ENCODE peak calls at places on chromosomes 6 and 20, in five cellular contexts. U is A549, Q is K562, F is HEK293T, D is IMR-90. G is an unnamed sample.

GRCh38 chr6:56571605-56572004 is 71.1 kb downstream of the DST start:
- DNase-seq in U (no peak), Q (no peak), F (no peak), D (no peak), G (no peak)

GRCh38 chr6:7568021-7568420 is 22.0 kb upstream of the SNRNP48 start:
- DNase-seq in U (no peak), Q (no peak), F (no peak), D (peak; percentile 58), G (no peak)

GRCh38 chr6:87832025-87832825 is 130.2 kb upstream of the AKIRIN2 start:
- DNase-seq in U (no peak), Q (no peak), F (no peak), D (peak; percentile 30), G (peak; percentile 51)

GRCh38 chr6:29005183-29005885 is at the start of gene ZNF311:
- DNase-seq in U (peak; percentile 21), Q (peak; percentile 91), F (no peak), D (peak; percentile 43), G (no peak)

GRCh38 chr6:145863396-145863795 is 48.8 kb upstream of the FBXO30 start:
- DNase-seq in U (no peak), Q (no peak), F (no peak), D (no peak), G (no peak)

GRCh38 chr6:142952614-142953013 is 7.6 kb upstream of the HIVEP2 start:
- DNase-seq in U (no peak), Q (no peak), F (no peak), D (no peak), G (no peak)

GRCh38 chr6:21132856-21133610 is 460.5 kb upstream of the SOX4 start:
- DNase-seq in U (no peak), Q (no peak), F (no peak), D (no peak), G (no peak)

GRCh38 chr20:41145821-41146620 is 8.7 kb downstream of the PLCG1 start:
- DNase-seq in U (no peak), Q (no peak), F (no peak), D (no peak), G (no peak)

GRCh38 chr20:56731496-56731895 is 102.4 kb downstream of the TFAP2C start:
- DNase-seq in U (no peak), Q (no peak), F (no peak), D (no peak), G (no peak)

GRCh38 chr6:129923520-129923919 is 62.4 kb upstream of the TMEM244 start:
- DNase-seq in U (no peak), Q (no peak), F (no peak), D (peak; percentile 81), G (no peak)

GRCh38 chr20:48769111-48769879 is 58.5 kb downstream of the PREX1 start:
- DNase-seq in U (no peak), Q (peak; percentile 28), F (no peak), D (no peak), G (no peak)

GRCh38 chr6:159038914-159039884 is 5.6 kb downstream of the TAGAP start:
- DNase-seq in U (no peak), Q (no peak), F (no peak), D (peak; percentile 38), G (peak; percentile 86)

GRCh38 chr6:94401311-94401710 is 982.0 kb upstream of the EPHA7 start:
- DNase-seq in U (no peak), Q (no peak), F (no peak), D (no peak), G (no peak)

GRCh38 chr6:4319992-4320683 is 184.8 kb upstream of the ECI2 start:
- DNase-seq in U (no peak), Q (no peak), F (no peak), D (peak; percentile 65), G (no peak)

GRCh38 chr6:160238234-160238633 is 20.4 kb downstream of the SLC22A2 start:
- DNase-seq in U (no peak), Q (no peak), F (no peak), D (no peak), G (no peak)

GRCh38 chr20:29873946-29874345 is 1383.5 kb upstream of the DEFB115 start:
- DNase-seq in U (no peak), Q (no peak), F (no peak), D (peak; percentile 22), G (no peak)

GRCh38 chr20:9837634-9838033 is 1.2 kb downstream of the PAK5 start:
- DNase-seq in U (no peak), Q (no peak), F (no peak), D (no peak), G (no peak)

GRCh38 chr6:147033267-147033666 is 170.9 kb upstream of the STXBP5 start:
- DNase-seq in U (no peak), Q (no peak), F (no peak), D (no peak), G (no peak)

GRCh38 chr6:110877154-110877564 is 2.6 kb downstream of the AMD1 start:
- DNase-seq in U (no peak), Q (no peak), F (no peak), D (peak; percentile 32), G (no peak)

GRCh38 chr6:166625356-166625755 is 1.7 kb downstream of the RPS6KA2 start:
- DNase-seq in U (no peak), Q (no peak), F (no peak), D (peak; percentile 74), G (no peak)

GRCh38 chr20:3157817-3158216 is 1.8 kb downstream of the FASTKD5 start:
- DNase-seq in U (no peak), Q (no peak), F (no peak), D (no peak), G (no peak)

GRCh38 chr20:56371977-56372376 is 13.2 kb downstream of the FAM210B start:
- DNase-seq in U (no peak), Q (no peak), F (no peak), D (no peak), G (no peak)

GRCh38 chr6:108564178-108564577 is 3.5 kb downstream of the FOXO3 start:
- DNase-seq in U (no peak), Q (no peak), F (no peak), D (peak; percentile 98), G (no peak)

GRCh38 chr20:2130062-2130591 is 28.5 kb downstream of the STK35 start:
- DNase-seq in U (no peak), Q (no peak), F (no peak), D (no peak), G (no peak)

GRCh38 chr6:138277835-138278234 is 59.5 kb upstream of the PBOV1 start:
- DNase-seq in U (no peak), Q (no peak), F (no peak), D (no peak), G (no peak)

GRCh38 chr20:49603209-49603627 is 35.3 kb upstream of the PTGIS start:
- DNase-seq in U (no peak), Q (no peak), F (peak; percentile 34), D (peak; percentile 45), G (no peak)

GRCh38 chr6:145372671-145373123 is 362.6 kb downstream of the EPM2A start:
- DNase-seq in U (no peak), Q (no peak), F (no peak), D (peak; percentile 65), G (peak; percentile 52)

GRCh38 chr6:84220809-84221409 is 6.5 kb downstream of the CEP162 start:
- DNase-seq in U (no peak), Q (no peak), F (no peak), D (peak; percentile 36), G (no peak)

GRCh38 chr6:39263299-39264037 is 34.2 kb upstream of the KCNK5 start:
- DNase-seq in U (no peak), Q (no peak), F (no peak), D (no peak), G (no peak)

GRCh38 chr20:57709823-57710799 is at the start of gene PMEPA1:
- DNase-seq in U (peak; percentile 89), Q (peak; percentile 93), F (peak; percentile 92), D (peak; percentile 95), G (no peak)

GRCh38 chr20:32183947-32184635 is 23.5 kb downstream of the PLAGL2 start:
- DNase-seq in U (no peak), Q (no peak), F (no peak), D (no peak), G (no peak)

GRCh38 chr6:129476810-129477209 is 233.2 kb downstream of the ARHGAP18 start:
- DNase-seq in U (no peak), Q (no peak), F (no peak), D (no peak), G (no peak)

GRCh38 chr6:16179063-16179462 is 50.2 kb downstream of the MYLIP start:
- DNase-seq in U (no peak), Q (no peak), F (no peak), D (no peak), G (no peak)

GRCh38 chr20:59605691-59606364 is 1.5 kb downstream of the PHACTR3 start:
- DNase-seq in U (no peak), Q (no peak), F (no peak), D (no peak), G (no peak)

GRCh38 chr20:59604770-59605665 is 678 bp downstream of the PHACTR3 start:
- DNase-seq in U (no peak), Q (no peak), F (no peak), D (no peak), G (no peak)

GRCh38 chr20:59602546-59603080 is 1.7 kb upstream of the PHACTR3 start:
- DNase-seq in U (no peak), Q (no peak), F (no peak), D (no peak), G (no peak)

GRCh38 chr20:59603176-59603575 is 1.2 kb upstream of the PHACTR3 start:
- DNase-seq in U (no peak), Q (no peak), F (no peak), D (no peak), G (no peak)

GRCh38 chr20:59603727-59604608 is at the start of gene PHACTR3:
- DNase-seq in U (no peak), Q (no peak), F (no peak), D (no peak), G (no peak)
- TF ChIP-seq BHLHE40 in U (no peak), Q (no peak), F (no peak), D (no peak), G (no peak)

GRCh38 chr6:45558858-45559257 is 181.1 kb upstream of the SUPT3H start:
- DNase-seq in U (no peak), Q (no peak), F (no peak), D (no peak), G (peak; percentile 3)
- TF ChIP-seq BHLHE40 in U (no peak), Q (no peak), F (no peak), D (no peak), G (no peak)

GRCh38 chr6:112282217-112282616 is 27.9 kb upstream of the LAMA4 start:
- DNase-seq in U (no peak), Q (no peak), F (peak; percentile 65), D (peak; percentile 97), G (no peak)
- TF ChIP-seq BHLHE40 in U (no peak), Q (no peak), F (no peak), D (no peak), G (no peak)

GRCh38 chr20:14335122-14335521 is 2.3 kb downstream of the FLRT3 start:
- DNase-seq in U (no peak), Q (no peak), F (no peak), D (no peak), G (no peak)
- TF ChIP-seq BHLHE40 in U (no peak), Q (no peak), F (no peak), D (no peak), G (no peak)

G was measured in GM12878.